ENCODE peak calls at places on chromosomes 12 and 14, in nine cellular contexts. B, H, N, O, S, Z, I, P and E are unnamed samples.

GRCh38 chr14:90140956-90141316 is 79.1 kb downstream of the KCNK13 start:
- DNase-seq in I (no peak), B (no peak), N (no peak), P (peak; percentile 88), S (peak; percentile 71), Z (no peak), O (no peak), H (no peak), E (no peak)

GRCh38 chr12:129844662-129845061 is 59.2 kb downstream of the TMEM132D start:
- DNase-seq in I (no peak), O (no peak), B (no peak), Z (no peak), P (peak; percentile 96), H (no peak), N (no peak), S (no peak), E (no peak)

GRCh38 chr12:111435661-111436201 is 30.0 kb downstream of the SH2B3 start:
- DNase-seq in B (no peak), N (no peak), S (no peak), H (no peak), Z (no peak), P (peak; percentile 40), I (no peak), O (no peak), E (no peak)

GRCh38 chr14:24040692-24041091 is 11.1 kb upstream of the CARMIL3 start:
- DNase-seq in Z (no peak), O (no peak), P (no peak), B (no peak), S (no peak), I (no peak), N (no peak), H (no peak), E (no peak)

GRCh38 chr14:22474730-22475351 is 114.2 kb downstream of the DAD1 start:
- DNase-seq in P (peak; percentile 47), S (no peak), Z (no peak), O (no peak), B (no peak), H (no peak), I (no peak), N (no peak), E (no peak)

GRCh38 chr12:129789921-129790320 is 113.9 kb downstream of the TMEM132D start:
- DNase-seq in Z (no peak), S (no peak), N (no peak), O (no peak), P (no peak), I (no peak), B (no peak), H (no peak), E (no peak)

GRCh38 chr12:8697476-8698131 is at the start of gene RIMKLB:
- DNase-seq in S (peak; percentile 92), P (peak; percentile 78), O (peak; percentile 90), Z (no peak), N (peak; percentile 74), B (peak; percentile 87), I (peak; percentile 80), H (peak; percentile 93), E (peak; percentile 89)

GRCh38 chr12:132429932-132430643 is 59.9 kb upstream of the FBRSL1 start:
- DNase-seq in P (no peak), Z (no peak), O (peak; percentile 64), B (no peak), H (no peak), N (peak; percentile 42), I (peak; percentile 86), S (peak; percentile 62), E (no peak)

GRCh38 chr14:81172881-81173280 is 47.9 kb downstream of the GTF2A1 start:
- DNase-seq in B (no peak), O (no peak), S (no peak), I (no peak), P (peak; percentile 11), Z (no peak), H (no peak), N (no peak), E (no peak)

GRCh38 chr12:100593490-100593889 is 20.0 kb downstream of the GAS2L3 start:
- DNase-seq in B (no peak), Z (no peak), I (no peak), S (no peak), O (no peak), H (no peak), P (peak; percentile 56), N (no peak), E (no peak)

GRCh38 chr12:14946162-14946561 is 7.8 kb upstream of the ERP27 start:
- DNase-seq in N (no peak), S (no peak), I (no peak), Z (no peak), B (no peak), O (no peak), H (no peak), P (no peak), E (no peak)

GRCh38 chr14:89787525-89787924 is 167.0 kb downstream of the EFCAB11 start:
- DNase-seq in B (no peak), H (no peak), Z (no peak), O (no peak), P (peak; percentile 75), N (no peak), I (no peak), S (no peak), E (no peak)

GRCh38 chr12:105721051-105721825 is 390.7 kb downstream of the C12orf75 start:
- DNase-seq in P (peak; percentile 88), I (no peak), O (no peak), N (no peak), S (no peak), B (no peak), H (no peak), Z (no peak), E (no peak)

GRCh38 chr12:91224411-91224810 is 41.8 kb upstream of the DCN start:
- DNase-seq in P (no peak), I (no peak), Z (no peak), S (no peak), O (no peak), N (no peak), H (no peak), B (no peak), E (no peak)

GRCh38 chr12:123107926-123108681 is 42.8 kb downstream of the PITPNM2 start:
- DNase-seq in O (no peak), B (no peak), I (no peak), P (no peak), N (no peak), Z (no peak), S (no peak), H (no peak), E (peak; percentile 30)

GRCh38 chr12:124917135-124917840 is 2.8 kb upstream of the UBC start:
- DNase-seq in O (peak; percentile 98), I (peak; percentile 97), Z (no peak), S (peak; percentile 100), H (peak; percentile 100), N (peak; percentile 85), B (peak; percentile 98), P (peak; percentile 100), E (peak; percentile 97)

GRCh38 chr14:95741051-95741490 is 27.1 kb upstream of the TCL1A start:
- DNase-seq in Z (no peak), H (no peak), I (no peak), P (no peak), S (no peak), O (no peak), B (no peak), N (no peak), E (no peak)
- H3K4me1 ChIP-seq in Z (no peaks in the 10 kb centered on the region), H (no peaks in the 10 kb centered on the region), I (no peaks in the 10 kb centered on the region), P (no peaks in the 10 kb centered on the region), S (no peaks in the 10 kb centered on the region), O (no peaks in the 10 kb centered on the region), B (no peaks in the 10 kb centered on the region), N (peaks cover 5% of the 10 kb centered on the region), E (no peaks in the 10 kb centered on the region)

DNA sequence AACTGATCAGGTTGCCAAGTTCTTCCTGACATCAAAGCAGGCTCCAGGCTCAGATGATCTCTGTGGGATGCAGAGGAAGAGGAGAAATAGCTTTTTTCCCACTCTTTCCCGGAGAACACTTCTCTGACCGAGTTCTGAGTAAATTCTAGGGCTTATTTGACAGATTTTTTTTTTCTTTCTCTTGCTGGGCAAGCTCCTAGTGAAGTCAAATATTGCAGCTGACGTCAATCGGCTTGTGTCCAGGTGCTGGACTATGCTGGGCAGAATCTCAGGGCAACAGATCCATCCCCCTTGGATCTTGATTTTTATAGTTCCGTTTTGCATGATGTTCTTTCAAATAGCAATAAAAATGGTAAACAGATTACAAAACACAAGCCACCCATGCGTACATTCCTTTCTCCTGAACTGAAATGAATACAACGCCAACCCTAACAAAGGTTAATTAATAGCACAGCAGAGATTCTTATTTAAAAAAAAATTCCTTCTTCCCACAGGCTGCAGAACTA is 182.2 kb downstream of the NOVA1 start:
- DNase-seq in O (no peak), B (no peak), I (peak; percentile 64), P (peak; percentile 3), S (no peak), H (peak; percentile 94), Z (no peak), N (no peak), E (no peak)
- H3K27ac ChIP-seq in O (no peak overlapping the region), B (no peak overlapping the region), I (peak overlapping the region; percentile 25), P (no peak overlapping the region), S (no peak overlapping the region), H (peak overlapping the region; percentile 47), Z (no peak overlapping the region), N (no peak overlapping the region), E (no peak overlapping the region)

GRCh38 chr14:105861985-105862465 is 335.6 kb downstream of the TMEM121 start:
- DNase-seq in H (peak; percentile 17), P (no peak), N (peak; percentile 14), S (no peak), B (no peak), O (no peak), I (peak; percentile 27), Z (no peak), E (no peak)
- H3K4me3 ChIP-seq in H (no peak overlapping the region), P (no peak overlapping the region), N (no peak overlapping the region), S (no peak overlapping the region), B (no peak overlapping the region), O (peak overlapping the region; percentile 3), I (no peak overlapping the region), Z (no peak overlapping the region), E (no peak overlapping the region)

GRCh38 chr12:117050060-117050459 is 49.2 kb downstream of the TESC start:
- DNase-seq in H (no peak), I (no peak), Z (no peak), B (no peak), O (no peak), N (no peak), S (no peak), P (no peak), E (no peak)
- H3K4me1 ChIP-seq in H (no peaks in the 10 kb centered on the region), I (peaks cover 4% of the 10 kb centered on the region), Z (no peaks in the 10 kb centered on the region), B (peaks cover 83% of the 10 kb centered on the region), O (peaks cover 9% of the 10 kb centered on the region), N (no peaks in the 10 kb centered on the region), S (peaks cover 10% of the 10 kb centered on the region), P (peaks cover 3% of the 10 kb centered on the region), E (no peaks in the 10 kb centered on the region)

GRCh38 chr12:52049286-52049685 is 2.0 kb upstream of the NR4A1 start:
- DNase-seq in H (no peak), S (no peak), I (no peak), B (no peak), P (no peak), Z (no peak), O (no peak), N (no peak), E (no peak)
- H3K27ac ChIP-seq in H (peak overlapping the region; percentile 94), S (no peak overlapping the region), I (no peak overlapping the region), B (peak overlapping the region; percentile 93), P (no peak overlapping the region), Z (no peak overlapping the region), O (no peak overlapping the region), N (no peak overlapping the region), E (no peak overlapping the region)

GRCh38 chr14:68683326-68683725 is 109.5 kb downstream of the ZFP36L1 start:
- DNase-seq in H (peak; percentile 70), O (no peak), Z (no peak), B (no peak), S (no peak), I (no peak), N (no peak), P (peak; percentile 83), E (no peak)
- H3K4me3 ChIP-seq in H (no peak overlapping the region), O (no peak overlapping the region), Z (no peak overlapping the region), B (no peak overlapping the region), S (no peak overlapping the region), I (no peak overlapping the region), N (no peak overlapping the region), P (no peak overlapping the region), E (no peak overlapping the region)

GRCh38 chr12:6653342-6653741 is 6.1 kb upstream of the ACRBP start:
- DNase-seq in O (no peak), I (no peak), P (no peak), H (no peak), Z (no peak), B (no peak), S (no peak), N (no peak), E (no peak)
- H3K4me1 ChIP-seq in O (no peaks in the 10 kb centered on the region), I (no peaks in the 10 kb centered on the region), P (no peaks in the 10 kb centered on the region), H (no peaks in the 10 kb centered on the region), Z (no peaks in the 10 kb centered on the region), B (peaks cover 15% of the 10 kb centered on the region), S (no peaks in the 10 kb centered on the region), N (no peaks in the 10 kb centered on the region), E (no peaks in the 10 kb centered on the region)